ENCODE peak calls at places on chromosomes 3 and 15, in five cellular contexts. One of them, this sample, is unnamed.

GRCh38 chr3:156681003-156681402 is 6.6 kb downstream of the TIPARP start:
- DNase-seq in transverse colon: peak; percentile 28
- DNase-seq in upper lobe of left lung: peak; percentile 35
- DNase-seq in sigmoid colon: peak; percentile 66
- DNase-seq in HepG2: peak; percentile 71
- DNase-seq in this sample: no peak

GRCh38 chr3:129352650-129353588 is 74.2 kb downstream of the HMCES start:
- DNase-seq in transverse colon: no peak
- DNase-seq in HepG2: no peak
- DNase-seq in sigmoid colon: no peak
- DNase-seq in upper lobe of left lung: no peak
- DNase-seq in this sample: no peak

GRCh38 chr3:132344666-132345280 is 27.6 kb downstream of the ACP3 start:
- DNase-seq in HepG2: no peak
- DNase-seq in transverse colon: no peak
- DNase-seq in upper lobe of left lung: no peak
- DNase-seq in sigmoid colon: no peak
- DNase-seq in this sample: no peak

GRCh38 chr3:40022267-40022827 is 212.9 kb downstream of the MYRIP start:
- DNase-seq in sigmoid colon: no peak
- DNase-seq in upper lobe of left lung: no peak
- DNase-seq in transverse colon: no peak
- DNase-seq in HepG2: no peak
- DNase-seq in this sample: peak; percentile 62

GRCh38 chr3:124972457-124972856 is 37.9 kb upstream of the MUC13 start:
- DNase-seq in sigmoid colon: no peak
- DNase-seq in upper lobe of left lung: no peak
- DNase-seq in HepG2: no peak
- DNase-seq in transverse colon: peak; percentile 72
- DNase-seq in this sample: no peak

GRCh38 chr3:53493997-53494791 is at the start of gene CACNA1D:
- DNase-seq in transverse colon: peak; percentile 82
- DNase-seq in upper lobe of left lung: peak; percentile 75
- DNase-seq in HepG2: no peak
- DNase-seq in sigmoid colon: no peak
- DNase-seq in this sample: peak; percentile 50

GRCh38 chr3:47418167-47419082 is 37.6 kb downstream of the PTPN23 start:
- DNase-seq in upper lobe of left lung: no peak
- DNase-seq in HepG2: no peak
- DNase-seq in sigmoid colon: no peak
- DNase-seq in transverse colon: no peak
- DNase-seq in this sample: no peak

GRCh38 chr3:89876116-89876515 is 768.7 kb downstream of the EPHA3 start:
- DNase-seq in HepG2: no peak
- DNase-seq in sigmoid colon: no peak
- DNase-seq in upper lobe of left lung: no peak
- DNase-seq in transverse colon: no peak
- DNase-seq in this sample: no peak

GRCh38 chr3:58173029-58173669 is 37.6 kb downstream of the DNASE1L3 start:
- DNase-seq in HepG2: peak; percentile 44
- DNase-seq in sigmoid colon: no peak
- DNase-seq in transverse colon: no peak
- DNase-seq in upper lobe of left lung: no peak
- DNase-seq in this sample: no peak

GRCh38 chr3:61358364-61358763 is 107.1 kb upstream of the FHIT start:
- DNase-seq in upper lobe of left lung: peak; percentile 69
- DNase-seq in HepG2: no peak
- DNase-seq in sigmoid colon: peak; percentile 90
- DNase-seq in transverse colon: peak; percentile 74
- DNase-seq in this sample: peak; percentile 95

GRCh38 chr15:88246666-88247446 is 9.7 kb downstream of the NTRK3 start:
- DNase-seq in upper lobe of left lung: peak; percentile 68
- DNase-seq in transverse colon: peak; percentile 67
- DNase-seq in sigmoid colon: peak; percentile 85
- DNase-seq in HepG2: peak; percentile 44
- DNase-seq in this sample: no peak

GRCh38 chr3:1883489-1883888 is 215.2 kb upstream of the CNTN4 start:
- DNase-seq in upper lobe of left lung: no peak
- DNase-seq in HepG2: no peak
- DNase-seq in transverse colon: no peak
- DNase-seq in sigmoid colon: no peak
- DNase-seq in this sample: no peak

GRCh38 chr3:23810342-23811116 is 4.8 kb downstream of the UBE2E1 start:
- DNase-seq in sigmoid colon: peak; percentile 77
- DNase-seq in HepG2: peak; percentile 41
- DNase-seq in upper lobe of left lung: peak; percentile 45
- DNase-seq in transverse colon: peak; percentile 66
- DNase-seq in this sample: no peak

GRCh38 chr15:52256366-52256765 is 39.2 kb downstream of the MYO5C start:
- DNase-seq in transverse colon: peak; percentile 79
- DNase-seq in sigmoid colon: peak; percentile 82
- DNase-seq in upper lobe of left lung: peak; percentile 72
- DNase-seq in HepG2: peak; percentile 45
- DNase-seq in this sample: peak; percentile 96

GRCh38 chr3:134348524-134348923 is 25.7 kb downstream of the AMOTL2 start:
- DNase-seq in sigmoid colon: peak; percentile 54
- DNase-seq in transverse colon: no peak
- DNase-seq in HepG2: no peak
- DNase-seq in upper lobe of left lung: peak; percentile 75
- DNase-seq in this sample: no peak

GRCh38 chr15:91271565-91272153 is 171.6 kb downstream of the SV2B start:
- DNase-seq in upper lobe of left lung: peak; percentile 35
- DNase-seq in sigmoid colon: no peak
- DNase-seq in transverse colon: peak; percentile 57
- DNase-seq in HepG2: peak; percentile 35
- DNase-seq in this sample: no peak

GRCh38 chr3:169218314-169218983 is 445.1 kb downstream of the MECOM start:
- DNase-seq in HepG2: peak; percentile 28
- DNase-seq in transverse colon: peak; percentile 46
- DNase-seq in sigmoid colon: no peak
- DNase-seq in upper lobe of left lung: peak; percentile 66
- DNase-seq in this sample: no peak

GRCh38 chr15:73789491-73790240 is 36.5 kb upstream of the INSYN1 start:
- DNase-seq in sigmoid colon: no peak
- DNase-seq in transverse colon: no peak
- DNase-seq in upper lobe of left lung: no peak
- DNase-seq in HepG2: no peak
- DNase-seq in this sample: no peak

GRCh38 chr15:62125763-62126162 is 39.3 kb downstream of the C2CD4B start:
- DNase-seq in HepG2: peak; percentile 44
- DNase-seq in transverse colon: peak; percentile 50
- DNase-seq in upper lobe of left lung: peak; percentile 59
- DNase-seq in sigmoid colon: no peak
- DNase-seq in this sample: peak; percentile 68

GRCh38 chr15:63374686-63375520 is 6.7 kb downstream of the CA12 start:
- DNase-seq in upper lobe of left lung: peak; percentile 76
- DNase-seq in sigmoid colon: no peak
- DNase-seq in transverse colon: no peak
- DNase-seq in HepG2: no peak
- DNase-seq in this sample: no peak

GRCh38 chr3:73319179-73319769 is 257.8 kb downstream of the EBLN2 start:
- DNase-seq in HepG2: no peak
- DNase-seq in upper lobe of left lung: no peak
- DNase-seq in sigmoid colon: peak; percentile 65
- DNase-seq in transverse colon: no peak
- DNase-seq in this sample: no peak

GRCh38 chr15:40871749-40872617 is 2.1 kb downstream of the RHOV start:
- DNase-seq in sigmoid colon: no peak
- DNase-seq in transverse colon: peak; percentile 77
- DNase-seq in HepG2: no peak
- DNase-seq in upper lobe of left lung: peak; percentile 78
- DNase-seq in this sample: no peak

GRCh38 chr3:112653881-112654300 is 12.9 kb upstream of the CCDC80 start:
- DNase-seq in sigmoid colon: peak; percentile 83
- DNase-seq in transverse colon: no peak
- DNase-seq in HepG2: no peak
- DNase-seq in upper lobe of left lung: no peak
- DNase-seq in this sample: no peak

DNA sequence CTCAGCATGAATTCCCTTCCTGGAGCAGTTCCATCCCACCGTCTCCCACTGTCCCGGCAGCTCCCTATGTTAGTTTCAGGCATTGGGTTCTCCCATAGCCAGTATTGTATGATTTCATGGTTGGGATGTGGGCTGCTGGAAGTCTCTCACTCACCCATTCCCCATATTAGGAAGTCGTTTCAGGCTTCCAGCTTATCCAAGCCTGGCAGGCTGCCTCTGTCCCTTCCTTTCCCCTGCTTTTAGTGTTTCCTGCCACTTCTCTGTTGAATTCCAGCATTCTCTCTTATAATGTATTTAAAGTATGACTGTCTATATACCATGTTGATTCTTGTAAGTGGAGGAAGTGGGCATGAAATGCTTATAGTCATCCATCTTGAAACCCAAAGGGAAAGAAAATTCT is 309.7 kb upstream of the RBMS3 start:
- DNase-seq in HepG2: no peak
- DNase-seq in upper lobe of left lung: no peak
- DNase-seq in transverse colon: no peak
- DNase-seq in sigmoid colon: no peak
- DNase-seq in this sample: no peak
- TF ChIP-seq EP300 in HepG2: no peak
- TF ChIP-seq EP300 in upper lobe of left lung: no peak
- TF ChIP-seq EP300 in transverse colon: no peak
- TF ChIP-seq EP300 in sigmoid colon: no peak
- TF ChIP-seq EP300 in this sample: no peak

GRCh38 chr3:136545664-136546266 is 206.4 kb downstream of the STAG1 start:
- DNase-seq in transverse colon: no peak
- DNase-seq in HepG2: no peak
- DNase-seq in sigmoid colon: no peak
- DNase-seq in upper lobe of left lung: no peak
- DNase-seq in this sample: no peak
- H3K4me1 ChIP-seq in transverse colon: no peaks in the 10 kb centered on the region
- H3K4me1 ChIP-seq in HepG2: no peaks in the 10 kb centered on the region
- H3K4me1 ChIP-seq in sigmoid colon: peaks cover 8% of the 10 kb centered on the region
- H3K4me1 ChIP-seq in upper lobe of left lung: peaks cover 11% of the 10 kb centered on the region
- H3K4me1 ChIP-seq in this sample: no peaks in the 10 kb centered on the region

DNA sequence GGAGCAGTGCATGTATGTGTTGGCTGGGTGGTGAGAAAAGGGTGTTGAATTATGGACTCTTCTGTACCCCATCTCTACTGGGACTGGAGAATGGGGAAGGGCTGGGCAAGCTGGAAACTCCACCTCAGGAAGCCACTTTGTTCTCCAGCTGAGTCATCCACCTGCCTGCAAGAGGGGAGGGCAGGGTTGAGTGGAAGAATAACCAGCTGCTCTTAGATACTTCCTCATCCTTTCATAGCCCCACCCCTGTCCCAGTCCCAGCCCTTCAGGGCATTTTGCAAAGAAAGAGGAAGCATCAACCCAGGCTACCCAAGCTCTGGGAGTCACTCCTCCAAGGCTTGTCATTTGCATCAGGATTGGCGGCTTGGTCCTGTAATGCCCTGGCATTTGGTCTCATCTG is 33.1 kb downstream of the RAB11A start:
- DNase-seq in HepG2: peak; percentile 23
- DNase-seq in upper lobe of left lung: peak; percentile 88
- DNase-seq in transverse colon: peak; percentile 80
- DNase-seq in sigmoid colon: peak; percentile 71
- DNase-seq in this sample: peak; percentile 89
- TF ChIP-seq POLR2AphosphoS5 in HepG2: no peak
- TF ChIP-seq POLR2AphosphoS5 in upper lobe of left lung: peak; percentile 52
- TF ChIP-seq POLR2AphosphoS5 in transverse colon: no peak
- TF ChIP-seq POLR2AphosphoS5 in sigmoid colon: no peak
- TF ChIP-seq POLR2AphosphoS5 in this sample: no peak

GRCh38 chr3:115217292-115217677 is 70.2 kb upstream of the ZBTB20 start:
- DNase-seq in HepG2: no peak
- DNase-seq in upper lobe of left lung: no peak
- DNase-seq in transverse colon: no peak
- DNase-seq in sigmoid colon: no peak
- DNase-seq in this sample: no peak

GRCh38 chr3:115212615-115213014 is 65.5 kb upstream of the ZBTB20 start:
- DNase-seq in transverse colon: no peak
- DNase-seq in sigmoid colon: no peak
- DNase-seq in HepG2: no peak
- DNase-seq in upper lobe of left lung: no peak
- DNase-seq in this sample: no peak

GRCh38 chr3:115211810-115212492 is 64.9 kb upstream of the ZBTB20 start:
- DNase-seq in HepG2: no peak
- DNase-seq in sigmoid colon: no peak
- DNase-seq in upper lobe of left lung: no peak
- DNase-seq in transverse colon: no peak
- DNase-seq in this sample: no peak

DNA sequence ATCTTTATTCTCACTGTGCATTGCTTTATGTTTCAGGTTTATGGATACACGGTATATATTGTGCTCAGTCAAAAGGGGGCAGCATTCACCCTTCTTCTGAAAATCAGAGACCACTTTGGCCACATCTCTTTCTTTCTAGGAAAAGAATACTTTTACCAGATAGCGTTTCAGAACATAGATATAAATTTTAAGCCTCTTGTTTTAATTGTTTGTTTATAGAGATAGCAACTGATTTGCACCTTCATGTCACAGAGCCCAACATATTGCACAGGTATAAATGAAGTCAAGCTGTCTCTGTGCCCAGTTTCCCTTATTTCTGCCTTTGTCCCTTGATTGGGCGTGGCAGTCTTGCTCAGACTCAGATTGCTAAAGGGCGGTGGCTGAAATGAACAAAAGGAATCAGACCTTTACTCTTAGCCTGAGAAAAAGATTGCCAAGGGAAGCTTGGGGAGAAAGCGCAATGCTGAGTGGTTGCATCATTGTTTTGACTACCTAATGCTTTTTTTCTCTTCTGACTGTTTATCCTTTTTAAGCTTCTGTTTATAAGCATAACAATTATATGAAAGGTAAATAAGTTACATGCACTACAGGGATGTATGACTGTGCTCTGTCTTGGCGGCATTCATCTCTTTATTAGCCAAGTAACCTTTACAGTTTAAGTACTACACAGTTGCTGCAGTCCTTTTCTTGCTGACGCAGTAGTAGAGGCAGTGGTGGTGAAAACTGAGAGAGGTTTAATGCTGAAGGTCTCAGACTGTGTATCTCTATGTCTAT is 70.8 kb upstream of the ZBTB20 start:
- DNase-seq in sigmoid colon: no peak
- DNase-seq in HepG2: peak; percentile 32
- DNase-seq in transverse colon: peak; percentile 52
- DNase-seq in upper lobe of left lung: no peak
- DNase-seq in this sample: no peak
- TF ChIP-seq EP300 in sigmoid colon: no peak
- TF ChIP-seq EP300 in HepG2: no peak
- TF ChIP-seq EP300 in transverse colon: no peak
- TF ChIP-seq EP300 in upper lobe of left lung: no peak
- TF ChIP-seq EP300 in this sample: no peak

GRCh38 chr3:29514170-29514569 is 233.3 kb downstream of the RBMS3 start:
- DNase-seq in upper lobe of left lung: no peak
- DNase-seq in transverse colon: no peak
- DNase-seq in sigmoid colon: no peak
- DNase-seq in HepG2: no peak
- DNase-seq in this sample: no peak
- H3K4me1 ChIP-seq in upper lobe of left lung: peaks cover 39% of the 10 kb centered on the region
- H3K4me1 ChIP-seq in transverse colon: peaks cover 9% of the 10 kb centered on the region
- H3K4me1 ChIP-seq in sigmoid colon: peaks cover 38% of the 10 kb centered on the region
- H3K4me1 ChIP-seq in HepG2: no peaks in the 10 kb centered on the region
- H3K4me1 ChIP-seq in this sample: peaks cover 36% of the 10 kb centered on the region

This sample was measured in esophagus muscularis mucosa.